ENCODE peak calls at places on chromosome 2, in four cellular contexts. W is H1, C is GM12878, R is HepG2. N is an unnamed sample.

GRCh38 chr2:42183775-42184174 is 14.6 kb downstream of the EML4 start:
- DNase-seq in R (no peak), W (no peak), C (no peak), N (no peak)

GRCh38 chr2:96353606-96354095 is 18.1 kb downstream of the NCAPH start:
- DNase-seq in W (no peak), C (no peak), R (no peak), N (no peak)

GRCh38 chr2:71789556-71790219 is 336.3 kb downstream of the DYSF start:
- DNase-seq in R (no peak), W (no peak), C (no peak), N (peak; percentile 10)

GRCh38 chr2:76599732-76600368 is 889.1 kb upstream of the GCFC2 start:
- DNase-seq in R (peak; percentile 93), C (peak; percentile 43), W (no peak), N (peak; percentile 74)

GRCh38 chr2:185979546-185980071 is 241.0 kb downstream of the FSIP2 start:
- DNase-seq in C (no peak), R (peak; percentile 5), W (no peak), N (no peak)

GRCh38 chr2:150007815-150008430 is 420.3 kb upstream of the MMADHC start:
- DNase-seq in R (no peak), C (peak; percentile 19), W (no peak), N (no peak)

GRCh38 chr2:235951980-235952379 is 216.2 kb downstream of the GBX2 start:
- DNase-seq in W (no peak), C (no peak), R (no peak), N (no peak)

GRCh38 chr2:208040199-208041171 is 15.2 kb upstream of the PLEKHM3 start:
- DNase-seq in W (peak; percentile 84), C (no peak), R (peak; percentile 65), N (peak; percentile 54)

GRCh38 chr2:55163895-55164509 is 68.1 kb downstream of the CLHC1 start:
- DNase-seq in R (no peak), C (no peak), W (no peak), N (no peak)

GRCh38 chr2:158667567-158667966 is 127.5 kb upstream of the DAPL1 start:
- DNase-seq in W (no peak), C (no peak), R (no peak), N (no peak)

GRCh38 chr2:5803547-5803946 is 111.4 kb downstream of the SOX11 start:
- DNase-seq in R (no peak), C (no peak), W (no peak), N (no peak)

GRCh38 chr2:121489284-121489683 is 41.4 kb upstream of the RNU4ATAC start:
- DNase-seq in R (peak; percentile 66), C (peak; percentile 12), W (no peak), N (no peak)

GRCh38 chr2:122737429-122738077 is 982.1 kb downstream of the TSN start:
- DNase-seq in R (no peak), W (no peak), C (peak; percentile 51), N (no peak)

GRCh38 chr2:205405194-205405593 is 277.1 kb upstream of the NRP2 start:
- DNase-seq in R (no peak), C (no peak), W (no peak), N (no peak)

GRCh38 chr2:161238264-161238558 is 70.0 kb upstream of the PSMD14 start:
- DNase-seq in W (no peak), C (no peak), R (no peak), N (no peak)

GRCh38 chr2:216233281-216233995 is 124.3 kb downstream of the XRCC5 start:
- DNase-seq in R (no peak), C (no peak), W (no peak), N (no peak)

GRCh38 chr2:237896941-237897340 is 37.5 kb downstream of the RAMP1 start:
- DNase-seq in C (no peak), R (no peak), W (no peak), N (no peak)

GRCh38 chr2:66789741-66790140 is 354.8 kb downstream of the MEIS1 start:
- DNase-seq in R (no peak), W (no peak), C (no peak), N (no peak)

GRCh38 chr2:120134263-120134662 is 88.9 kb downstream of the TMEM185B start:
- DNase-seq in R (peak; percentile 87), W (no peak), C (no peak), N (no peak)

GRCh38 chr2:41737888-41738287 is 309.9 kb upstream of the PKDCC start:
- DNase-seq in C (no peak), R (no peak), W (no peak), N (no peak)

GRCh38 chr2:200408428-200409311 is 101.2 kb downstream of the KCTD18 start:
- DNase-seq in W (no peak), R (peak; percentile 52), C (no peak), N (peak; percentile 48)

GRCh38 chr2:16005819-16006536 is 65.6 kb downstream of the MYCN start:
- DNase-seq in R (peak; percentile 73), W (no peak), C (no peak), N (no peak)

GRCh38 chr2:217248312-217248935 is 388.6 kb upstream of the TNP1 start:
- DNase-seq in C (peak; percentile 7), R (no peak), W (peak; percentile 46), N (no peak)

GRCh38 chr2:30110773-30111172 is 36.0 kb upstream of the YPEL5 start:
- DNase-seq in W (no peak), C (no peak), R (no peak), N (no peak)

GRCh38 chr2:8565399-8566154 is 116.3 kb upstream of the ID2 start:
- DNase-seq in R (no peak), C (no peak), W (no peak), N (no peak)

DNA sequence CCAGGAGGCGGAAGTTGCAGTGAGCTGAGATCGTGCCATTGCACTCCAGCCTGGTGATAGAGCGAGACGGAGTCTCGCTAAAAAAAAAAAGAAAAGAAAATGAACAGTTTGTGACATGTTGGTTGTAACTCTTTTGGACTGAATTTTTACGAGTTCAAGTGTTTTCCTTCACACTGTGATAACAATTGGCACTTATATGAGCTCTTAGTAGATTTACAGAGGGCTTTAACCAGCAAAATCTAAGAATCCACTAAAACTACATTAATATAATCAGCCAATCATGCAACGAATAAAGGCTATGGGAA is 2.1 kb upstream of the GEMIN6 start:
- DNase-seq in C (no peak), W (no peak), R (no peak), N (no peak)
- H3K27me3 ChIP-seq in C (no peaks in the 10 kb centered on the region), W (no peaks in the 10 kb centered on the region), R (no peaks in the 10 kb centered on the region), N (no peaks in the 10 kb centered on the region)

GRCh38 chr2:13006829-13007715 is 290.3 kb downstream of the TRIB2 start:
- DNase-seq in W (peak; percentile 81), C (no peak), R (peak; percentile 62), N (peak; percentile 72)
- TF ChIP-seq HDAC2 in W (no peak), C (no peak), R (no peak), N (no peak)

GRCh38 chr2:112957511-112957910 is 20.3 kb upstream of the IL36G start:
- DNase-seq in C (no peak), R (no peak), W (no peak), N (no peak)

GRCh38 chr2:112958428-112959108 is 19.2 kb upstream of the IL36G start:
- DNase-seq in C (no peak), W (peak; percentile 49), R (peak; percentile 69), N (peak; percentile 78)

GRCh38 chr2:112962308-112963175 is 15.3 kb upstream of the IL36G start:
- DNase-seq in C (no peak), R (no peak), W (no peak), N (no peak)

GRCh38 chr2:112959109-112959591 is 18.7 kb upstream of the IL36G start:
- DNase-seq in C (no peak), R (peak; percentile 23), W (peak; percentile 61), N (peak; percentile 48)

DNA sequence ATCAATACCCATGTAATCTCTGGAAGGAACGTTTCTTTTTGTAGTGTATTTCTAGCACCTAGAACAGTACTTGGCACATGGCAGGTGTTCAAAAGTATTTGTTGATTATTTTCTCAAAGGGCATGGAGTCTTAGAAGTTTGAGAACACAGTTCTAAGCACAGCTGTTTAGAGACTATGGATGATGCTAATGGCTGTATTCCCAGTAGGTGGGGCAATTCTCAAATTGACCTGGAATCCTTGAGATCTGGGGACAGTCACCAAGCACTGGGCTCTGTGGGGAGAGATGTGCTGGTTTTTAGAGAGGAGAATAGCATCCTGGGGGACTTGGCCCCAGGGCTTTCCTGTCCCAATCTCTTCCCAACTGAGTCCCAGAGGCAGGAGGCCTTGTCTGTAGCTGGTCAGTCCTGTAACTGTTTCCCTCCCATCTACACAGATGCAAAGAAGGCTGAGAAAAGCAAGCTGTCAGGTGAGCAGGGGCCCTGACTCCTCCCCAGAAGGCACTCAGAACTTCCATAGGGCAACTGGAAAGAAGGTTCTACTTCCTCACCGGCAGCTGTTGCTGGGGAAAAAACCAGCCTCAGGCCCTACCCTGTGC is 17.5 kb upstream of the IL36G start:
- DNase-seq in C (no peak), W (no peak), R (no peak), N (peak; percentile 31)
- TF ChIP-seq CTCF in C (no peak), W (peak; percentile 27), R (peak; percentile 24), N (peak; percentile 58)

DNA sequence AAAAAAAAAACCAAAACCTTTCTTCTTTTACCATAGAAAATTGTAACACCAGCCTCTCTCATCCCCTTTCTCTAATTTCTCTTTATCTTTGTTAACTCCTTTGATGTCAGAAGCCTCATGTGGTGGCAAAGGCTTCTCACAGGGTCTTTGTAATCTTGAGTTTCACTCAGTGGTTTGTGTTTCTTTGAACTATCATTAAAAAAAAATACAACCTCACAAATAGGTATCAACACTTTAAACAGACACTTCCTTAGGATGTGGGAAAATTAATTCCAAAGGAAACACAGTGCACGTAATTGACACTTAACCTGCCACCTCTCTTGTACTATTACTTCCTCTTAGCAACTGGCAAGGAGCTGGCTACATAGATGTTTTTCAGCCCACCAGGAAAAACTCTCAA is 193.3 kb downstream of the MYO3B start:
- DNase-seq in C (no peak), R (no peak), W (no peak), N (no peak)
- H3K27me3 ChIP-seq in C (no peaks in the 10 kb centered on the region), R (peaks cover 37% of the 10 kb centered on the region), W (no peaks in the 10 kb centered on the region), N (no peaks in the 10 kb centered on the region)

GRCh38 chr2:68368657-68369339 is 3.7 kb downstream of the PLEK start:
- DNase-seq in W (no peak), C (no peak), R (no peak), N (no peak)
- TF ChIP-seq HDAC2 in W (no peak), C (no peak), R (no peak), N (no peak)

GRCh38 chr2:167964650-167965404 is 282.6 kb downstream of the STK39 start:
- DNase-seq in R (peak; percentile 10), W (no peak), C (no peak), N (no peak)
- TF ChIP-seq CTCF in R (no peak), W (peak; percentile 40), C (no peak), N (peak; percentile 36)

GRCh38 chr2:192128655-192129054 is 66.1 kb downstream of the TMEFF2 start:
- DNase-seq in R (no peak), C (no peak), W (no peak), N (no peak)
- H3K27me3 ChIP-seq in R (no peaks in the 10 kb centered on the region), C (no peaks in the 10 kb centered on the region), W (no peaks in the 10 kb centered on the region), N (no peaks in the 10 kb centered on the region)

DNA sequence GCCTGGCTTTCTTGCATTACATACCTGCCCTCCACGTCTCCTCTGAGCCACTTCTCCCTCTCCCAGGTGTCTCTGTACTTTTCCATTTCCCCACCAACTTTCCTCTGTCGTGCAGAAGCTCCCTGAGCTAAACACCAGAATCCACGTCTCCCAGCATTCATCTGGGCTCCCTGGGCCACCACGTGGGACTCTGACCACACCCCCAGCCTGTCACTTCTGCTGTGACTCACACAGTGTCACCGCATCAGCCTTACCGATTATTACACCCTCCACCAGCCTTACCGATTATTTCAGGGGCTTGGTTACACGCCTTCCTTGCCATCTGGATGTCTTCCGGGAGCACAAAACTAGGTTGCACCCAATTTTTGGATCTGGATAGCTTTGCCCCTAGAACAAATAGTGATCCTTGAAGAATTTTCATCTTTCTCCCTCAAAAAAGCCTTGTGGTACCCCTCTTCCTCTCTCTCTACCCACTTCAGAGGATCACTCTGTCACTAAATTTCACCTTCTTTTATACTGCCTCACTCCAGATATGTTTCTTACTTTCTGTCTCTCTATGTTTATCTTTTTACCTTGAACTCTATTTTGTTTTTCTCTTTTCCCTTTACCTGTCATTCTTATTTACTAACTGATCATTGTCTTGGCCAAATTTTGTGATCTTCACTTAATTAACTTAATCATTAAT is 136.9 kb upstream of the CAB39 start:
- DNase-seq in C (no peak), R (no peak), W (no peak), N (peak; percentile 47)
- TF ChIP-seq HDAC2 in C (no peak), R (no peak), W (no peak), N (no peak)